ENCODE peak calls at places on chromosomes 12 and 14, in nine cellular contexts. I is GM03348, F is right lobe of liver, N is HS-27A, K is NAMALWA, O is psoas muscle, Y is A673, A is ovary, E is retinal pigment epithelial cell. M is an unnamed sample.

GRCh38 chr14:69048456-69048855 is 69.4 kb upstream of the ACTN1 start:
- DNase-seq in Y (no peak), A (no peak), K (no peak), N (no peak), O (no peak), I (no peak), E (no peak), F (peak), M (no peak)

GRCh38 chr12:115207216-115207915 is 523.4 kb upstream of the TBX3 start:
- DNase-seq in Y (no peak), F (no peak), E (no peak), I (no peak), N (no peak), O (no peak), A (no peak), K (no peak), M (no peak)

GRCh38 chr12:10304161-10304574 is 3.5 kb upstream of the KLRD1 start:
- DNase-seq in Y (no peak), I (peak), N (no peak), K (no peak), A (no peak), O (no peak), F (no peak), E (no peak), M (no peak)

GRCh38 chr12:24546084-24546483 is 402.8 kb downstream of the BCAT1 start:
- DNase-seq in O (no peak), K (no peak), F (no peak), I (no peak), E (no peak), N (no peak), A (no peak), Y (no peak), M (no peak)

GRCh38 chr14:70622111-70622712 is 19.5 kb upstream of the TTC9 start:
- DNase-seq in N (no peak), K (peak), I (peak), F (no peak), A (no peak), O (no peak), Y (peak), E (peak), M (no peak)

GRCh38 chr12:15584366-15585041 is 204.7 kb downstream of the EPS8 start:
- DNase-seq in K (peak), F (no peak), A (no peak), Y (peak), N (no peak), O (no peak), E (no peak), I (peak), M (no peak)

GRCh38 chr12:7096006-7096903 is 4.0 kb upstream of the C1R start:
- DNase-seq in F (no peak), N (no peak), K (no peak), Y (no peak), O (no peak), A (no peak), E (no peak), I (no peak), M (no peak)

GRCh38 chr14:91281346-91281745 is 36.8 kb upstream of the GPR68 start:
- DNase-seq in F (no peak), N (no peak), E (no peak), Y (no peak), I (peak), K (no peak), A (no peak), O (no peak), M (no peak)

GRCh38 chr14:63100597-63100996 is 55.3 kb upstream of the KCNH5 start:
- DNase-seq in F (no peak), O (no peak), Y (no peak), N (no peak), A (no peak), K (no peak), I (no peak), E (no peak), M (no peak)

GRCh38 chr12:8037046-8037663 is 4.6 kb downstream of the FOXJ2 start:
- DNase-seq in O (no peak), K (peak), N (no peak), I (no peak), Y (no peak), F (no peak), E (no peak), A (no peak), M (no peak)

GRCh38 chr12:9902539-9903228 is 21.4 kb downstream of the KLRF2 start:
- DNase-seq in N (no peak), A (no peak), Y (no peak), F (no peak), E (no peak), I (no peak), O (no peak), K (no peak), M (no peak)

GRCh38 chr14:61385002-61385685 is 63.8 kb downstream of the PRKCH start:
- DNase-seq in A (no peak), I (no peak), F (no peak), N (no peak), E (no peak), K (no peak), Y (no peak), O (no peak), M (no peak)

GRCh38 chr14:71433303-71433702 is 498.9 kb upstream of the RGS6 start:
- DNase-seq in A (no peak), I (no peak), F (no peak), E (no peak), N (no peak), K (no peak), Y (no peak), O (no peak), M (no peak)

GRCh38 chr12:50185975-50186663 is 18.9 kb upstream of the CERS5 start:
- DNase-seq in N (no peak), E (no peak), O (no peak), A (no peak), Y (peak), I (peak), F (no peak), K (no peak), M (no peak)

GRCh38 chr12:118058881-118059644 is 1.9 kb downstream of the WSB2 start:
- DNase-seq in I (peak), N (no peak), K (no peak), O (no peak), Y (no peak), E (no peak), F (no peak), A (no peak), M (no peak)

GRCh38 chr12:58922849-58923248 is 2.5 kb upstream of the LRIG3 start:
- DNase-seq in O (no peak), I (no peak), F (no peak), Y (no peak), E (no peak), A (no peak), N (no peak), K (no peak), M (no peak)

GRCh38 chr14:77886010-77886409 is 86.1 kb downstream of the ADCK1 start:
- DNase-seq in N (no peak), F (no peak), E (no peak), I (no peak), Y (no peak), K (no peak), O (no peak), A (no peak), M (no peak)

GRCh38 chr12:8065991-8066594 is at the start of gene C3AR1:
- DNase-seq in I (peak), N (peak), O (no peak), A (no peak), F (no peak), E (peak), Y (peak), K (peak), M (no peak)

GRCh38 chr12:95700316-95700785 is 90.2 kb downstream of the NTN4 start:
- DNase-seq in E (peak), N (peak), O (no peak), K (no peak), I (peak), Y (no peak), A (no peak), F (no peak), M (no peak)

GRCh38 chr12:62861157-62861535 is 73.8 kb downstream of the PPM1H start:
- DNase-seq in K (no peak), F (no peak), I (no peak), E (no peak), A (no peak), O (no peak), Y (no peak), N (no peak), M (no peak)

GRCh38 chr14:34275038-34275437 is 187.0 kb downstream of the SPTSSA start:
- DNase-seq in I (peak), K (no peak), N (no peak), O (no peak), A (no peak), E (no peak), F (no peak), Y (no peak), M (no peak)

GRCh38 chr14:24670594-24670993 is 36.6 kb upstream of the GZMB start:
- DNase-seq in E (no peak), N (no peak), I (no peak), F (no peak), A (no peak), Y (no peak), K (no peak), O (no peak), M (no peak)

GRCh38 chr14:50957296-50957695 is 13.0 kb upstream of the PYGL start:
- DNase-seq in N (no peak), F (no peak), O (no peak), I (no peak), K (no peak), A (no peak), Y (peak), E (no peak), M (no peak)